ENCODE peak calls at places on chromosomes 3 and 15, in ten cellular contexts. One of them, this sample, is unnamed.

GRCh38 chr15:41884458-41884857 is 9.4 kb downstream of the SPTBN5 start:
- DNase-seq in spleen: no peak
- DNase-seq in Panc1: no peak
- DNase-seq in HCT116: no peak
- DNase-seq in heart left ventricle: no peak
- DNase-seq in left lung: no peak
- DNase-seq in hepatocyte: no peak
- DNase-seq in MM.1S: no peak
- DNase-seq in pancreas: no peak
- DNase-seq in OCI-LY7: no peak
- DNase-seq in this sample: no peak

GRCh38 chr15:74242296-74242929 is 6.3 kb downstream of the CCDC33 start:
- DNase-seq in HCT116: peak; percentile 10
- DNase-seq in MM.1S: no peak
- DNase-seq in hepatocyte: peak; percentile 78
- DNase-seq in left lung: peak; percentile 45
- DNase-seq in OCI-LY7: no peak
- DNase-seq in pancreas: peak; percentile 67
- DNase-seq in Panc1: no peak
- DNase-seq in spleen: peak; percentile 79
- DNase-seq in heart left ventricle: no peak
- DNase-seq in this sample: no peak

GRCh38 chr15:42108189-42108588 is 13.8 kb upstream of the PLA2G4D start:
- DNase-seq in HCT116: no peak
- DNase-seq in MM.1S: no peak
- DNase-seq in pancreas: no peak
- DNase-seq in left lung: no peak
- DNase-seq in hepatocyte: no peak
- DNase-seq in OCI-LY7: no peak
- DNase-seq in spleen: no peak
- DNase-seq in Panc1: no peak
- DNase-seq in heart left ventricle: no peak
- DNase-seq in this sample: no peak

GRCh38 chr15:35717721-35718120 is 171.8 kb upstream of the DPH6 start:
- DNase-seq in MM.1S: no peak
- DNase-seq in HCT116: no peak
- DNase-seq in spleen: no peak
- DNase-seq in pancreas: no peak
- DNase-seq in OCI-LY7: no peak
- DNase-seq in hepatocyte: no peak
- DNase-seq in left lung: no peak
- DNase-seq in heart left ventricle: no peak
- DNase-seq in Panc1: no peak
- DNase-seq in this sample: no peak

GRCh38 chr15:96356494-96357455 is 26.3 kb downstream of the NR2F2 start:
- DNase-seq in heart left ventricle: peak; percentile 84
- DNase-seq in OCI-LY7: no peak
- DNase-seq in left lung: peak; percentile 69
- DNase-seq in hepatocyte: peak; percentile 83
- DNase-seq in MM.1S: peak; percentile 82
- DNase-seq in HCT116: peak; percentile 72
- DNase-seq in Panc1: no peak
- DNase-seq in spleen: peak; percentile 87
- DNase-seq in pancreas: peak; percentile 97
- DNase-seq in this sample: peak; percentile 31

GRCh38 chr3:183291511-183292031 is 38.5 kb downstream of the B3GNT5 start:
- DNase-seq in OCI-LY7: no peak
- DNase-seq in pancreas: no peak
- DNase-seq in left lung: no peak
- DNase-seq in MM.1S: no peak
- DNase-seq in spleen: no peak
- DNase-seq in hepatocyte: no peak
- DNase-seq in Panc1: no peak
- DNase-seq in HCT116: no peak
- DNase-seq in heart left ventricle: no peak
- DNase-seq in this sample: no peak

GRCh38 chr3:108388136-108389132 is 92.1 kb downstream of the HHLA2 start:
- DNase-seq in left lung: no peak
- DNase-seq in heart left ventricle: no peak
- DNase-seq in pancreas: no peak
- DNase-seq in Panc1: no peak
- DNase-seq in OCI-LY7: no peak
- DNase-seq in MM.1S: peak; percentile 76
- DNase-seq in HCT116: no peak
- DNase-seq in hepatocyte: no peak
- DNase-seq in spleen: no peak
- DNase-seq in this sample: no peak

GRCh38 chr3:127041264-127041820 is 58.4 kb downstream of the PLXNA1 start:
- DNase-seq in heart left ventricle: no peak
- DNase-seq in left lung: peak; percentile 26
- DNase-seq in Panc1: no peak
- DNase-seq in OCI-LY7: no peak
- DNase-seq in HCT116: no peak
- DNase-seq in hepatocyte: no peak
- DNase-seq in spleen: peak; percentile 74
- DNase-seq in pancreas: peak; percentile 41
- DNase-seq in MM.1S: no peak
- DNase-seq in this sample: no peak

GRCh38 chr3:148221303-148221702 is 476.4 kb upstream of the AGTR1 start:
- DNase-seq in hepatocyte: no peak
- DNase-seq in heart left ventricle: no peak
- DNase-seq in Panc1: no peak
- DNase-seq in OCI-LY7: no peak
- DNase-seq in HCT116: no peak
- DNase-seq in pancreas: no peak
- DNase-seq in left lung: no peak
- DNase-seq in spleen: no peak
- DNase-seq in MM.1S: no peak
- DNase-seq in this sample: no peak

GRCh38 chr3:86838927-86839326 is 152.0 kb downstream of the VGLL3 start:
- DNase-seq in heart left ventricle: no peak
- DNase-seq in MM.1S: no peak
- DNase-seq in hepatocyte: no peak
- DNase-seq in HCT116: no peak
- DNase-seq in spleen: no peak
- DNase-seq in pancreas: no peak
- DNase-seq in Panc1: no peak
- DNase-seq in OCI-LY7: no peak
- DNase-seq in left lung: no peak
- DNase-seq in this sample: no peak

GRCh38 chr3:150110097-150110496 is 139.4 kb upstream of the PFN2 start:
- DNase-seq in left lung: no peak
- DNase-seq in OCI-LY7: no peak
- DNase-seq in hepatocyte: no peak
- DNase-seq in heart left ventricle: no peak
- DNase-seq in Panc1: no peak
- DNase-seq in pancreas: no peak
- DNase-seq in HCT116: no peak
- DNase-seq in MM.1S: no peak
- DNase-seq in spleen: no peak
- DNase-seq in this sample: no peak

GRCh38 chr3:16550676-16551341 is 37.3 kb upstream of the RFTN1 start:
- DNase-seq in OCI-LY7: peak; percentile 92
- DNase-seq in hepatocyte: peak; percentile 88
- DNase-seq in Panc1: peak; percentile 71
- DNase-seq in MM.1S: peak; percentile 69
- DNase-seq in left lung: peak; percentile 54
- DNase-seq in heart left ventricle: peak; percentile 58
- DNase-seq in HCT116: peak; percentile 79
- DNase-seq in pancreas: no peak
- DNase-seq in spleen: no peak
- DNase-seq in this sample: peak; percentile 63

GRCh38 chr3:123605789-123606234 is 21.0 kb upstream of the HACD2 start:
- DNase-seq in Panc1: no peak
- DNase-seq in left lung: no peak
- DNase-seq in MM.1S: no peak
- DNase-seq in hepatocyte: peak; percentile 75
- DNase-seq in pancreas: no peak
- DNase-seq in OCI-LY7: peak; percentile 13
- DNase-seq in heart left ventricle: no peak
- DNase-seq in spleen: no peak
- DNase-seq in HCT116: peak; percentile 75
- DNase-seq in this sample: no peak

GRCh38 chr3:126546013-126546412 is 12.7 kb downstream of the C3orf22 start:
- DNase-seq in spleen: peak; percentile 63
- DNase-seq in heart left ventricle: peak; percentile 11
- DNase-seq in Panc1: no peak
- DNase-seq in left lung: peak; percentile 20
- DNase-seq in HCT116: no peak
- DNase-seq in OCI-LY7: no peak
- DNase-seq in MM.1S: no peak
- DNase-seq in pancreas: peak; percentile 17
- DNase-seq in hepatocyte: no peak
- DNase-seq in this sample: peak; percentile 8

GRCh38 chr3:71495708-71496472 is 87.6 kb downstream of the FOXP1 start:
- DNase-seq in OCI-LY7: no peak
- DNase-seq in HCT116: no peak
- DNase-seq in spleen: no peak
- DNase-seq in hepatocyte: peak; percentile 65
- DNase-seq in heart left ventricle: no peak
- DNase-seq in Panc1: no peak
- DNase-seq in pancreas: no peak
- DNase-seq in left lung: no peak
- DNase-seq in MM.1S: no peak
- DNase-seq in this sample: no peak

GRCh38 chr3:5489536-5489935 is 302.0 kb downstream of the EDEM1 start:
- DNase-seq in hepatocyte: no peak
- DNase-seq in MM.1S: no peak
- DNase-seq in spleen: no peak
- DNase-seq in HCT116: no peak
- DNase-seq in left lung: no peak
- DNase-seq in heart left ventricle: no peak
- DNase-seq in Panc1: no peak
- DNase-seq in pancreas: no peak
- DNase-seq in OCI-LY7: no peak
- DNase-seq in this sample: no peak

GRCh38 chr3:9808345-9809037 is 1.6 kb upstream of the TTLL3 start:
- DNase-seq in pancreas: no peak
- DNase-seq in spleen: peak; percentile 24
- DNase-seq in Panc1: no peak
- DNase-seq in MM.1S: peak; percentile 45
- DNase-seq in heart left ventricle: no peak
- DNase-seq in left lung: no peak
- DNase-seq in HCT116: peak; percentile 45
- DNase-seq in hepatocyte: peak; percentile 51
- DNase-seq in OCI-LY7: peak; percentile 78
- DNase-seq in this sample: peak; percentile 52

GRCh38 chr15:67914537-67915373 is 74.9 kb upstream of the RNU6-1 start:
- DNase-seq in heart left ventricle: peak; percentile 60
- DNase-seq in hepatocyte: peak; percentile 86
- DNase-seq in Panc1: peak; percentile 17
- DNase-seq in MM.1S: no peak
- DNase-seq in HCT116: no peak
- DNase-seq in left lung: peak; percentile 53
- DNase-seq in spleen: no peak
- DNase-seq in pancreas: no peak
- DNase-seq in OCI-LY7: no peak
- DNase-seq in this sample: peak; percentile 57

GRCh38 chr3:197512691-197513571 is 42.8 kb downstream of the BDH1 start:
- DNase-seq in heart left ventricle: no peak
- DNase-seq in pancreas: peak; percentile 50
- DNase-seq in left lung: no peak
- DNase-seq in OCI-LY7: no peak
- DNase-seq in Panc1: no peak
- DNase-seq in hepatocyte: no peak
- DNase-seq in MM.1S: no peak
- DNase-seq in HCT116: no peak
- DNase-seq in spleen: peak; percentile 56
- DNase-seq in this sample: peak; percentile 69
- H3K4me1 ChIP-seq in heart left ventricle: peaks cover 7% of the 10 kb centered on the region
- H3K4me1 ChIP-seq in pancreas: no peaks in the 10 kb centered on the region
- H3K4me1 ChIP-seq in left lung: peaks cover 2% of the 10 kb centered on the region
- H3K4me1 ChIP-seq in OCI-LY7: peaks cover 13% of the 10 kb centered on the region
- H3K4me1 ChIP-seq in Panc1: peaks cover 8% of the 10 kb centered on the region
- H3K4me1 ChIP-seq in hepatocyte: peaks cover 12% of the 10 kb centered on the region
- H3K4me1 ChIP-seq in MM.1S: no peaks in the 10 kb centered on the region
- H3K4me1 ChIP-seq in HCT116: peaks cover 25% of the 10 kb centered on the region
- H3K4me1 ChIP-seq in spleen: peaks cover 17% of the 10 kb centered on the region
- H3K4me1 ChIP-seq in this sample: peaks cover 7% of the 10 kb centered on the region

DNA sequence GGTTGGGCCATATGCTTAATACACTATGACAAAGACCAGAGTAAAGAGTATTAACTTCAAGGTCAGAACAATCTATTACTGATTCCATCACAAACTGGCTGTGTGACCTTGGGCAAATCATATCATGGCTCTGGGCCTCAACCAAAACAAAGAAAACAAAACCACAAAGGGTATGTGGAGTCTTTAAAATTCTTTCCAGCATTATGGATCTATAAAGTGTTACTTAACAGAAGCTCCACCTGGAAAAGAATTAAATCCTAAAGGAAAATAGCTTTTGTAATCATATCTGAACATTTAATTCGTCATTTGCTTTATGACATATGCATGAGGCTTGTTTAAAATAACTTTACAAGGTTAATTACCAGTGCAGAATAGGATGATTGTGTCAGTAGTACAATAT is 265.5 kb downstream of the SATB1 start:
- DNase-seq in HCT116: no peak
- DNase-seq in Panc1: no peak
- DNase-seq in spleen: no peak
- DNase-seq in heart left ventricle: no peak
- DNase-seq in MM.1S: no peak
- DNase-seq in hepatocyte: no peak
- DNase-seq in OCI-LY7: no peak
- DNase-seq in pancreas: no peak
- DNase-seq in left lung: no peak
- DNase-seq in this sample: no peak
- TF ChIP-seq CTCF in HCT116: no peak
- TF ChIP-seq CTCF in Panc1: no peak
- TF ChIP-seq CTCF in spleen: no peak
- TF ChIP-seq CTCF in heart left ventricle: no peak
- TF ChIP-seq CTCF in MM.1S: no peak
- TF ChIP-seq CTCF in hepatocyte: no peak
- TF ChIP-seq CTCF in OCI-LY7: no peak
- TF ChIP-seq CTCF in pancreas: no peak
- TF ChIP-seq CTCF in left lung: no peak
- TF ChIP-seq CTCF in this sample: no peak

DNA sequence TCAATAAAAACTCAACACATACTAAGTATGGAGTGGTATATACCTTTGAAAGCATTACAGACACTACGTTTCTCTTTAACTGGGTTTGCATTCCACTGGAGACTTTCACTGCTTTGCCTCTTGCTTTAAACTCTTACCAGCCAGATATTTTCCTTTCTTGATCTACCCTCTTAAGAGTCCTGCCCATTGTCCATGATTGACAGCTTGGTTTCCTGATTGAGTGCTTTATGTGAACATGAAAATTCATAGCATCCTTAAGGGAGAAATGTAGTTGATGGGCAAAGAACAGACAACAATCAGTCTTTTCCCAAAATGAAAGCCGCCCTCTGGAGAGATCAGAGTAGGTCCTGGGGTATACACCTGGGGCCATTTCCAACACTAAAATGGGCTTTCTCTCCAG is 78.6 kb downstream of the PTPRG start:
- DNase-seq in heart left ventricle: no peak
- DNase-seq in left lung: no peak
- DNase-seq in pancreas: no peak
- DNase-seq in spleen: no peak
- DNase-seq in hepatocyte: no peak
- DNase-seq in HCT116: no peak
- DNase-seq in Panc1: no peak
- DNase-seq in MM.1S: no peak
- DNase-seq in OCI-LY7: no peak
- DNase-seq in this sample: no peak
- H3K4me1 ChIP-seq in heart left ventricle: peaks cover 21% of the 10 kb centered on the region
- H3K4me1 ChIP-seq in left lung: peaks cover 5% of the 10 kb centered on the region
- H3K4me1 ChIP-seq in pancreas: peaks cover 26% of the 10 kb centered on the region
- H3K4me1 ChIP-seq in spleen: peaks cover 5% of the 10 kb centered on the region
- H3K4me1 ChIP-seq in hepatocyte: peaks cover 12% of the 10 kb centered on the region
- H3K4me1 ChIP-seq in HCT116: peaks cover 6% of the 10 kb centered on the region
- H3K4me1 ChIP-seq in Panc1: no peaks in the 10 kb centered on the region
- H3K4me1 ChIP-seq in MM.1S: peaks cover 28% of the 10 kb centered on the region
- H3K4me1 ChIP-seq in OCI-LY7: peaks cover 22% of the 10 kb centered on the region
- H3K4me1 ChIP-seq in this sample: no peaks in the 10 kb centered on the region

GRCh38 chr3:172711457-172711800 is 562 bp upstream of the NCEH1 start:
- DNase-seq in Panc1: no peak
- DNase-seq in MM.1S: peak; percentile 45
- DNase-seq in spleen: no peak
- DNase-seq in OCI-LY7: peak; percentile 62
- DNase-seq in hepatocyte: peak; percentile 53
- DNase-seq in left lung: no peak
- DNase-seq in HCT116: no peak
- DNase-seq in heart left ventricle: no peak
- DNase-seq in pancreas: no peak
- DNase-seq in this sample: no peak
- TF ChIP-seq CTCF in Panc1: no peak
- TF ChIP-seq CTCF in MM.1S: no peak
- TF ChIP-seq CTCF in spleen: no peak
- TF ChIP-seq CTCF in OCI-LY7: no peak
- TF ChIP-seq CTCF in hepatocyte: no peak
- TF ChIP-seq CTCF in left lung: no peak
- TF ChIP-seq CTCF in HCT116: no peak
- TF ChIP-seq CTCF in heart left ventricle: no peak
- TF ChIP-seq CTCF in pancreas: no peak
- TF ChIP-seq CTCF in this sample: no peak

This sample was measured in Peyer's patch.